ENCODE peak calls at places on chromosomes 1 and 21, in four cellular contexts. P is GM12878, L is K562, F is HepG2. Z is an unnamed sample.

GRCh38 chr1:212666116-212666775 is 33.4 kb downstream of the BATF3 start:
- DNase-seq in P (no peak), L (no peak), F (no peak), Z (no peak)

GRCh38 chr1:223244366-223245103 is 101.5 kb upstream of the TLR5 start:
- DNase-seq in P (peak), L (peak), F (no peak), Z (no peak)

GRCh38 chr1:226827458-226827857 is 43.0 kb upstream of the PSEN2 start:
- DNase-seq in P (no peak), L (peak), F (no peak), Z (no peak)

GRCh38 chr1:171213559-171214454 is 28.7 kb downstream of the FMO2 start:
- DNase-seq in P (no peak), L (no peak), F (no peak), Z (no peak)

GRCh38 chr1:84570436-84571149 is 3.6 kb downstream of the CTBS start:
- DNase-seq in P (no peak), L (no peak), F (no peak), Z (no peak)

GRCh38 chr1:198056255-198056654 is 100.5 kb upstream of the NEK7 start:
- DNase-seq in P (no peak), L (no peak), F (peak), Z (peak)

GRCh38 chr1:89198500-89199072 is at the start of gene GBP4:
- DNase-seq in P (peak), L (no peak), F (no peak), Z (peak)

GRCh38 chr1:214568328-214568727 is 16.9 kb upstream of the PTPN14 start:
- DNase-seq in P (no peak), L (no peak), F (no peak), Z (no peak)

GRCh38 chr1:21305900-21306189 is 15.6 kb upstream of the ECE1 start:
- DNase-seq in P (no peak), L (no peak), F (no peak), Z (no peak)

GRCh38 chr1:208224192-208224713 is 19.9 kb downstream of the PLXNA2 start:
- DNase-seq in P (no peak), L (no peak), F (no peak), Z (no peak)

GRCh38 chr1:88079036-88079435 is 605.0 kb upstream of the PKN2 start:
- DNase-seq in P (no peak), L (peak), F (peak), Z (no peak)

GRCh38 chr1:83756984-83757717 is 241.8 kb downstream of the TTLL7 start:
- DNase-seq in P (no peak), L (no peak), F (no peak), Z (no peak)

GRCh38 chr1:50774759-50775351 is 185.2 kb downstream of the FAF1 start:
- DNase-seq in P (peak), L (peak), F (peak), Z (peak)

DNA sequence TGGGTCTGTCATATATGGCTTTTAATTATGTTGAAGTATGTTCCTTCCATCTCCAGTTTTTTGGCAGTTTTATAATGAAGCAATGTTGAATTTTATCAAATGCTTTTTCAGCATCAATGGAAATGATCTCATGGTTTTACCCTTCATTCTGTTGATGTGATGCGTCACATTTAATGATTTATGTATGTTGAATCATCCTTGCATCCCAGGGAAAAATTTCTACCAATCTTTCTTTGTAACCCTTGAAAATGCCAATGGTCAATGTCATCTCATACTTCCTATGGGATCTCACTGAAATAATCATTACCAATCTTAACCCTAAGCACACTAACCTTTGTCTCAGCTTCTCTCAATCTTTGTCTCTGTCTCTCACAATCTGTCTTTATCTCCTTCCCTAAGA is 1004.0 kb downstream of the KCNT2 start:
- DNase-seq in P (no peak), L (no peak), F (no peak), Z (peak)
- TF ChIP-seq JUNB in P (no peak), L (no peak), F (no peak), Z (peak)

GRCh38 chr1:203129501-203130231 is 2.1 kb downstream of the ADORA1 start:
- DNase-seq in P (no peak), L (no peak), F (no peak), Z (no peak)
- H3K27ac ChIP-seq in P (no peak), L (no peak), F (no peak), Z (no peak)

DNA sequence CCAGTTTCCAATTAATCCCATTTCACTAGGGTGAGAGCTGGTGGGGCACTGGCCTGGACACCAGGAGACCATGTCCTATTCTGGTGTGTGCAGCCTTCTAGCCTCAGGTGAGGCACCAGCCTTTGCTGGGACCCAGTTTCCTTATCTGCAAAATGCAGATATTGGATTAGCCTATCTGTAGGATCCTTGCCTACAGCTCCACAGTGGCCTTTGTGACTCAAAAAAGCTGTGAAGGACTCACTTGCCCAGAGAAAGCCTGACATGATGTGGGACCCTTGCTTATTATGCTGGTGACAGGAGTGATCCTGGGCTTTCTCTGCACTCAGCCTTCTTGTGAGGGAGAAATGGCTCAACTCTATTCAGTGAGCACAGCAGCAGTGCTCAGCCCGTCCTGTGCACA is 32.3 kb downstream of the TENT5C start:
- DNase-seq in P (no peak), L (peak), F (no peak), Z (no peak)
- TF ChIP-seq MAX in P (no peak), L (no peak), F (no peak), Z (no peak)

GRCh38 chr1:225809842-225810578 is at the start of gene EPHX1:
- DNase-seq in P (peak), L (peak), F (peak), Z (peak)
- TF ChIP-seq JUNB in P (no peak), L (no peak), F (no peak), Z (no peak)

GRCh38 chr1:161884475-161884874 is 118.4 kb downstream of the ATF6 start:
- DNase-seq in P (no peak), L (no peak), F (no peak), Z (no peak)

GRCh38 chr1:161887724-161888287 is 121.7 kb downstream of the ATF6 start:
- DNase-seq in P (no peak), L (no peak), F (no peak), Z (no peak)

GRCh38 chr1:161886589-161886988 is 120.5 kb downstream of the ATF6 start:
- DNase-seq in P (no peak), L (no peak), F (no peak), Z (no peak)

GRCh38 chr1:161885013-161885412 is 118.9 kb downstream of the ATF6 start:
- DNase-seq in P (no peak), L (no peak), F (no peak), Z (peak)

GRCh38 chr1:161885759-161886158 is 119.6 kb downstream of the ATF6 start:
- DNase-seq in P (no peak), L (no peak), F (no peak), Z (no peak)
- H3K27ac ChIP-seq in P (no peak), L (no peak), F (no peak), Z (no peak)

GRCh38 chr1:10761503-10762152 is 34.8 kb downstream of the CASZ1 start:
- DNase-seq in P (no peak), L (no peak), F (peak), Z (no peak)
- TF ChIP-seq MAX in P (no peak), L (no peak), F (no peak), Z (no peak)

DNA sequence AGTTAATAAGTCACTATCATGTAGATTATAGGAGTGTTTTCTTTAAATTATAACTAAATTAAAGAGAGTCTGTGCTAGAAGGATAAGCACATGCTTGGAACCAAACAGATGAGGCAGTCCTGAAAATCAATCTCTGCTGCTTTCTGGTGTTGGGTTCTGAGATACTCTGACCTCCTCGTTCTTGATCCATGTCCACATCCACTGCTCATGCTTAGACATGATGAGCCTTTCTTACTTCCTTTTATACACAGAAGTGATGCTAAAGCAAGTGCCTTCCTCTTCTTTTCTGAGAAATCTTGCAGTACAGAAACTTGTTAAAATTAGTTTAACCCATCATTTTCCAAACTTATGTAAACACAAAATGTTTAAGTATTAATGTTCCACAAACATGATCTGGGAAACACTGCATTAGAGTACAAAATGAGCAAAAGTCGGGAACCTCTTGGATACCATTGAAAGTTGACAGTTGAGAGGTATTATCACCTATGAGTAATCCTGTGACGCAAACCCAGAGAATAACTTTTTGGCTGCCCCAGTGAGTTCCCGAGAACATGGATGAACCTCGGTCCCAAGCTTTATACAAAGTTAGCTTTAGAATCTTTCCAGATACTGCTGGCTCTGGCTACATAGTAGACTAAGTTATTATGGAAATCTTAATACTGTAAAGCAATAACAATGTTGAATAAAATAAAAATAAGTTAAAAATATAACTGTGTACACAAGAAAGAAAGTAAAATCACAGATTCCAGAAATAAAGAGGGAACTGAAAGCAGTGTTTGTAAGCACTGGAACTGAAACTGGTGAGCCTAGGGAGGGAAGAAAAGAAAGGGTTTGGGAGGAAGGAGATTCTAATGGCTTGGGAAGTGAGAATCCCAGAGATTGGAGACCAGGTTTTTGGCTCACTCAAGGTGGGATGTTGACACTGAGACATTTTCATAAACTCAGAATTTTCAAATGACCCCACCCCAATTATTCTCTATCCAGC is 429.3 kb upstream of the RUNX1 start:
- DNase-seq in P (no peak), L (no peak), F (no peak), Z (no peak)
- TF ChIP-seq JUNB in P (no peak), L (no peak), F (no peak), Z (no peak)

GRCh38 chr1:150842343-150842742 is 34.1 kb downstream of the ARNT start:
- DNase-seq in P (no peak), L (no peak), F (no peak), Z (no peak)

GRCh38 chr1:150847499-150848060 is 28.8 kb downstream of the ARNT start:
- DNase-seq in P (no peak), L (no peak), F (no peak), Z (no peak)

GRCh38 chr1:150841626-150842025 is 33.6 kb upstream of the CTSK start:
- DNase-seq in P (no peak), L (no peak), F (no peak), Z (no peak)

GRCh38 chr1:150843489-150843888 is 32.9 kb downstream of the ARNT start:
- DNase-seq in P (no peak), L (no peak), F (no peak), Z (no peak)

GRCh38 chr1:150842964-150843363 is 33.4 kb downstream of the ARNT start:
- DNase-seq in P (no peak), L (no peak), F (no peak), Z (no peak)
- H3K27ac ChIP-seq in P (no peak), L (no peak), F (no peak), Z (no peak)

DNA sequence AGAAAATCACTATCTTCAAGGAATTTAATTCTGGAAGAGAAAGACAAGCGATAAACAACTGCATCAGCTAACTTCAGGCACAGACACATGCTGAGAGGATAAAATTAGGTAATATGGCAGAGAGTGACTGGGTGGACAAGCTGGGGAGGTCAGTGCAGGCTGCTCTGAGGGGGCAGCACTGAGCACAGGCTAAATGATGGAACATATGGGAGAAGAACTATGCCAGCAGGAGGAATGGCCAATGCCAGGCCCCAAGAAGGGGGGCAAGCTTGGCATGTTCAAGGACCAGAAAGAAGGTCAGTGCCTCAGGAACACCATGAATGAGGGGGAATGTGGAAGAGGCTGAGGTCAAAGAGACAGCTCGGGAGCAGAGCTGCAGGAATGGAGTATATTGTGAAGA is 190.7 kb upstream of the MAP1LC3C start:
- DNase-seq in P (no peak), L (no peak), F (no peak), Z (peak)
- TF ChIP-seq MAX in P (no peak), L (no peak), F (no peak), Z (no peak)

Z was measured in A549.